ENCODE peak calls at places on chromosomes 3 and 15, in ten cellular contexts. L is GM12865, Z is A549, B is AG09309, E is MG63, Y is endothelial cell of umbilical vein, Q is astrocyte of the cerebellum, U is fibroblast of pulmonary artery, X is right lobe of liver, A is transverse colon. P is an unnamed sample.

GRCh38 chr15:89167267-89168176 is 53.9 kb downstream of the RLBP1 start:
- DNase-seq in E (peak), L (peak), A (no peak), B (no peak), X (no peak), Z (peak), Y (peak), U (peak), Q (no peak), P (peak)

GRCh38 chr3:122975163-122975923 is 52.2 kb downstream of the SEMA5B start:
- DNase-seq in Y (no peak), A (peak), Z (no peak), L (no peak), Q (peak), X (no peak), E (peak), B (peak), U (peak), P (no peak)

GRCh38 chr3:41653575-41654239 is 308.2 kb downstream of the ULK4 start:
- DNase-seq in A (no peak), U (peak), Z (no peak), E (no peak), Y (peak), Q (no peak), L (no peak), X (no peak), B (no peak), P (peak)

GRCh38 chr3:58102976-58103447 is 94.8 kb downstream of the FLNB start:
- DNase-seq in E (no peak), Y (no peak), Q (no peak), A (no peak), B (no peak), L (no peak), Z (no peak), X (peak), U (no peak), P (no peak)

GRCh38 chr3:13487403-13487802 is 7.3 kb downstream of the HDAC11 start:
- DNase-seq in Q (no peak), B (no peak), X (no peak), A (no peak), E (no peak), Z (no peak), Y (no peak), L (no peak), U (no peak), P (no peak)

GRCh38 chr3:125207507-125207906 is 5.0 kb downstream of the SLC12A8 start:
- DNase-seq in U (no peak), X (peak), Q (no peak), E (no peak), Y (no peak), L (no peak), Z (no peak), A (no peak), B (no peak), P (no peak)

GRCh38 chr15:75809986-75810750 is 33.1 kb upstream of the UBE2Q2 start:
- DNase-seq in U (peak), B (no peak), Y (peak), E (peak), Z (peak), Q (no peak), L (peak), X (peak), A (peak), P (no peak)

GRCh38 chr3:51436998-51437639 is 46.0 kb downstream of the RBM15B start:
- DNase-seq in U (no peak), Q (no peak), Z (no peak), B (no peak), E (no peak), A (no peak), X (no peak), L (no peak), Y (no peak), P (no peak)

GRCh38 chr3:20669184-20669583 is 483.2 kb upstream of the SGO1 start:
- DNase-seq in Z (no peak), E (peak), X (no peak), Q (no peak), Y (no peak), A (no peak), L (no peak), U (peak), B (no peak), P (no peak)

GRCh38 chr3:189195302-189195701 is 23.5 kb downstream of the TPRG1 start:
- DNase-seq in U (no peak), A (no peak), B (no peak), E (peak), Q (no peak), Y (no peak), Z (no peak), L (peak), X (no peak), P (no peak)

GRCh38 chr15:75455982-75456531 is 4.6 kb upstream of the SIN3A start:
- DNase-seq in E (peak), Y (peak), X (no peak), Z (peak), A (peak), B (no peak), L (peak), Q (no peak), U (peak), P (no peak)

GRCh38 chr3:36648241-36649034 is 115.9 kb downstream of the DCLK3 start:
- DNase-seq in B (peak), U (peak), Z (peak), A (no peak), X (no peak), Y (no peak), E (peak), L (peak), Q (peak), P (peak)

GRCh38 chr3:197038604-197039003 is 9.0 kb upstream of the MELTF start:
- DNase-seq in U (no peak), Y (no peak), B (no peak), Q (no peak), X (no peak), L (no peak), E (no peak), Z (no peak), A (no peak), P (no peak)

GRCh38 chr15:38996111-38996541 is 431.5 kb upstream of the RASGRP1 start:
- DNase-seq in L (no peak), E (peak), Y (peak), Q (peak), U (peak), B (peak), X (no peak), Z (no peak), A (no peak), P (peak)

GRCh38 chr3:5442786-5443138 is 255.3 kb downstream of the EDEM1 start:
- DNase-seq in X (no peak), Q (no peak), Y (no peak), E (no peak), A (no peak), B (no peak), L (no peak), U (no peak), Z (no peak), P (no peak)

GRCh38 chr3:196694941-196695848 is 16.9 kb downstream of the CEP19 start:
- DNase-seq in L (no peak), A (no peak), U (no peak), X (no peak), B (no peak), E (no peak), Y (no peak), Z (no peak), Q (no peak), P (no peak)

GRCh38 chr15:58669108-58669507 is 80.4 kb downstream of the ADAM10 start:
- DNase-seq in E (no peak), L (no peak), Q (no peak), Y (no peak), Z (no peak), U (no peak), X (no peak), A (no peak), B (no peak), P (no peak)

GRCh38 chr3:128307029-128307633 is 153.8 kb downstream of the EEFSEC start:
- DNase-seq in U (no peak), Y (peak), L (no peak), Q (no peak), B (no peak), X (no peak), E (no peak), Z (no peak), A (no peak), P (no peak)

GRCh38 chr3:115792206-115792955 is 169.1 kb downstream of the GAP43 start:
- DNase-seq in Z (no peak), Y (no peak), Q (no peak), X (no peak), U (no peak), E (no peak), B (no peak), L (no peak), A (no peak), P (no peak)

GRCh38 chr3:67419779-67420178 is 234.6 kb downstream of the SUCLG2 start:
- DNase-seq in E (no peak), Z (no peak), A (no peak), X (no peak), B (no peak), Y (no peak), U (no peak), L (no peak), Q (no peak), P (no peak)

GRCh38 chr15:55257014-55257670 is 32.5 kb downstream of the RAB27A start:
- DNase-seq in Q (no peak), A (no peak), U (no peak), X (no peak), E (no peak), Y (no peak), Z (no peak), L (no peak), B (no peak), P (no peak)

GRCh38 chr3:64983583-64984359 is 296.0 kb upstream of the ADAMTS9 start:
- DNase-seq in X (no peak), A (no peak), Q (no peak), U (no peak), Y (no peak), L (no peak), Z (no peak), E (no peak), B (no peak), P (no peak)

GRCh38 chr3:138625707-138626365 is 17.3 kb downstream of the FAIM start:
- DNase-seq in L (no peak), B (peak), U (peak), Y (peak), Q (no peak), E (no peak), Z (no peak), X (no peak), A (no peak), P (no peak)

GRCh38 chr3:177451940-177452484 is 254.7 kb upstream of the TBL1XR1 start:
- DNase-seq in A (no peak), Q (peak), U (peak), X (no peak), Z (no peak), Y (peak), B (no peak), L (no peak), E (no peak), P (no peak)

GRCh38 chr3:177448987-177449975 is 252.0 kb upstream of the TBL1XR1 start:
- DNase-seq in A (no peak), Y (no peak), U (no peak), E (no peak), Z (no peak), X (peak), Q (peak), L (peak), B (no peak), P (no peak)

GRCh38 chr3:177453087-177453844 is 256.0 kb upstream of the TBL1XR1 start:
- DNase-seq in U (no peak), E (no peak), Y (no peak), Z (no peak), L (no peak), X (no peak), Q (no peak), B (no peak), A (no peak), P (no peak)

GRCh38 chr3:177451277-177451880 is 254.1 kb upstream of the TBL1XR1 start:
- DNase-seq in B (no peak), X (no peak), E (no peak), Z (no peak), U (peak), A (no peak), Y (peak), L (no peak), Q (no peak), P (no peak)

GRCh38 chr3:177452487-177452886 is 255.2 kb upstream of the TBL1XR1 start:
- DNase-seq in Y (peak), B (no peak), Q (peak), A (no peak), Z (no peak), E (peak), L (no peak), X (no peak), U (peak), P (peak)
- H3K4me3 ChIP-seq in Y (no peak), B (no peak), Q (no peak), A (no peak), Z (no peak), E (no peak), L (no peak), X (no peak), U (no peak), P (no peak)

GRCh38 chr15:48177875-48178611 is at the start of gene MYEF2:
- DNase-seq in Q (peak), A (peak), L (peak), E (peak), Z (peak), U (peak), Y (peak), X (no peak), B (no peak), P (peak)

GRCh38 chr15:48176957-48177356 is 1.1 kb downstream of the MYEF2 start:
- DNase-seq in X (no peak), A (no peak), Q (no peak), E (no peak), Y (no peak), L (no peak), U (no peak), Z (no peak), B (no peak), P (no peak)

GRCh38 chr15:48176097-48176496 is 2.0 kb downstream of the MYEF2 start:
- DNase-seq in A (no peak), Y (no peak), X (no peak), B (no peak), U (no peak), E (no peak), Z (no peak), Q (no peak), L (no peak), P (peak)

GRCh38 chr15:48177383-48177874 is 666 bp downstream of the MYEF2 start:
- DNase-seq in A (no peak), Q (peak), Z (peak), B (no peak), L (peak), X (no peak), Y (peak), E (no peak), U (peak), P (peak)

DNA sequence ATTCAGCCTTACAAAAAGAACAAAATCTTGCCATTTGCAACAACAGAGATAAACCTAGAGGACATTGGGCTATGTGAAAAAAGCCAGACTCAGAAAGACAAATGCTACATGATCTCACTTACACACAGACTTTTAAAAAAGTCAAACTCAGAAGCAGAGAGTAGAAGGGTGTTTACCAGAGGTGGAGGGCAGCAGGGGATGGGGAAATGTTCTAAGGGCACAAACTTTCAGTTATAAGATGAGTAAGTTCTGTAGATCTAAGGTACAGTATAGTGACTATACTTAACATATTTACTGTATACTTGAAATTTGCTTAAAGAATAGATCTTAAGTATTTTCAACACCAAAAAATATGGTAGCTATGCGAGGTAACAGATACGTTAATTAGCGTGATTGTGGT is 3.0 kb downstream of the MYEF2 start:
- DNase-seq in A (no peak), Q (no peak), Y (no peak), B (no peak), L (peak), E (no peak), Z (no peak), X (no peak), U (no peak), P (no peak)
- H3K4me3 ChIP-seq in A (no peak), Q (no peak), Y (no peak), B (no peak), L (no peak), E (no peak), Z (no peak), X (no peak), U (no peak), P (no peak)

GRCh38 chr3:143120716-143121239 is 1.2 kb downstream of the CHST2 start:
- DNase-seq in Z (peak), U (peak), Q (no peak), B (no peak), Y (peak), E (peak), A (peak), X (no peak), L (peak), P (no peak)
- H3K4me3 ChIP-seq in Z (peak), U (peak), Q (peak), B (peak), Y (peak), E (peak), A (peak), X (peak), L (peak), P (peak)

DNA sequence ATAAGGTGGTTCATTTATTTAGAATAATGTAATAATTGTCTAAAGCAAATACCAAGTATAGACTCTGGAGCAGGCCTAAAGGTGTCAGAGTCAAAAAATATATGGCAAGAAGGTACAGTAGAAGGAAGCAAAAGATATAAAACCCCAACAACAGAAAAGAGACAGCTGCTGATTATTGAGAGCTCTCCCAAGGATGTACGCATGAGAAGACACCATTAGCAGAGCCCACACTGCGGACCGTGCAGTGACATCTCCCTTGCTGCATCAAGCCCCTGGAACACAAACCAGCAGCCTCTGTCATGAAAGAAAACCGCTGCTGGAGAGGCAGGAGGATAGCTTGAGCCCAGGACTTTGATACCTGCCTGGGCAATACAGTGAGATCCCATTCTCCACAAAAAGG is 18.0 kb upstream of the SLC6A20 start:
- DNase-seq in X (no peak), Y (no peak), L (no peak), Q (no peak), U (no peak), A (no peak), B (no peak), E (no peak), Z (no peak), P (no peak)
- H3K4me3 ChIP-seq in X (no peak), Y (no peak), L (no peak), Q (no peak), U (no peak), A (no peak), B (no peak), E (no peak), Z (no peak), P (no peak)

GRCh38 chr15:66708389-66708788 is 6.4 kb downstream of the SMAD6 start:
- DNase-seq in Q (no peak), B (no peak), Z (no peak), X (no peak), Y (no peak), L (no peak), A (no peak), E (no peak), U (no peak), P (no peak)

GRCh38 chr15:66707310-66708160 is 5.5 kb downstream of the SMAD6 start:
- DNase-seq in U (peak), E (peak), Q (no peak), Y (peak), A (peak), B (no peak), L (no peak), X (no peak), Z (peak), P (no peak)

GRCh38 chr15:66706225-66706732 is 4.2 kb downstream of the SMAD6 start:
- DNase-seq in U (peak), E (no peak), L (no peak), B (no peak), A (no peak), Z (no peak), X (peak), Y (peak), Q (no peak), P (no peak)

GRCh38 chr15:66705277-66705927 is 3.4 kb downstream of the SMAD6 start:
- DNase-seq in X (no peak), Q (no peak), A (no peak), L (no peak), U (no peak), B (no peak), Z (no peak), E (no peak), Y (no peak), P (no peak)

GRCh38 chr15:66706840-66707239 is 4.8 kb downstream of the SMAD6 start:
- DNase-seq in L (no peak), A (no peak), Y (no peak), Q (no peak), B (no peak), U (no peak), X (no peak), Z (no peak), E (no peak), P (no peak)
- H3K4me3 ChIP-seq in L (no peak), A (no peak), Y (no peak), Q (peak), B (peak), U (peak), X (peak), Z (peak), E (peak), P (no peak)

GRCh38 chr15:45604321-45604720 is 17.1 kb downstream of the BLOC1S6 start:
- DNase-seq in Q (no peak), Y (no peak), U (no peak), X (no peak), L (no peak), Z (no peak), E (no peak), B (no peak), A (no peak), P (no peak)

GRCh38 chr15:45603881-45604280 is 16.7 kb downstream of the BLOC1S6 start:
- DNase-seq in L (peak), X (no peak), A (no peak), Q (no peak), Y (no peak), U (no peak), Z (no peak), B (no peak), E (no peak), P (no peak)

GRCh38 chr15:45611305-45611704 is 23.5 kb upstream of the SQOR start:
- DNase-seq in U (peak), E (no peak), Y (peak), X (no peak), L (peak), Z (no peak), Q (no peak), B (no peak), A (no peak), P (no peak)

GRCh38 chr15:45606841-45607240 is 19.7 kb downstream of the BLOC1S6 start:
- DNase-seq in L (no peak), Q (no peak), X (no peak), B (no peak), E (no peak), A (no peak), U (no peak), Z (no peak), Y (no peak), P (no peak)

DNA sequence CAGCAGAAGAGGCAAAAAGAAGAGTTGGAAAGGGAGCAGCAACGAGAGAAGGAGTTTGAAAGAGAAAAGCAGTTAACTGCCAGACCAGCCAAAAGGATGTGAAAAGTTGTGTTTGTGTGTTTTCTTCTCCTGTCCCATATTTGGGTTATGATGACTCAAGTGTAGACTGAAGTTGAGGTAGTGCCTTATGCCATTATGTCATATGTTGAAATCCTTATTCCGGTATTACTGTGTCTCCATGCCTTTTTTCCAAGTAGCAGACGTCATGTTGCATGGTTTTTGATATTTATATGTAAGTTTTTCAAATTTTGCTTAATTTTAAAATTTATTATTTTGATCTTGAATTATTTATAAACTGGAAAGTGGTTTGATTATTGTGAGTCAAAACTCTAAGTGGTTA is 19.2 kb downstream of the BLOC1S6 start:
- DNase-seq in Z (no peak), U (no peak), A (no peak), X (no peak), Y (no peak), Q (no peak), B (no peak), L (peak), E (no peak), P (no peak)
- H3K4me3 ChIP-seq in Z (no peak), U (no peak), A (no peak), X (no peak), Y (no peak), Q (no peak), B (no peak), L (no peak), E (no peak), P (no peak)

GRCh38 chr3:73622135-73622534 is 2.6 kb downstream of the PDZRN3 start:
- DNase-seq in A (peak), Q (no peak), L (no peak), X (peak), B (no peak), E (peak), U (no peak), Z (no peak), Y (no peak), P (no peak)
- H3K4me3 ChIP-seq in A (peak), Q (peak), L (no peak), X (no peak), B (peak), E (peak), U (peak), Z (no peak), Y (no peak), P (peak)